ENCODE peak calls at places on chromosomes 13 and 19, in eight cellular contexts. V, K, J, X, U, P, R and F are unnamed samples.

GRCh38 chr13:45055198-45055901 is 65.0 kb upstream of the GTF2F2 start:
- DNase-seq in U (peak), J (peak), K (peak), R (peak), P (no peak), X (peak), V (no peak), F (no peak)

GRCh38 chr13:102597029-102598015 is 536 bp downstream of the TPP2 start:
- DNase-seq in X (peak), V (peak), K (no peak), J (peak), P (no peak), U (peak), R (no peak), F (no peak)

GRCh38 chr19:8161135-8161646 is 11.8 kb upstream of the FBN3 start:
- DNase-seq in V (peak), R (no peak), J (no peak), P (no peak), X (no peak), U (no peak), K (no peak), F (no peak)

GRCh38 chr19:5314012-5314906 is 26.4 kb downstream of the PTPRS start:
- DNase-seq in P (no peak), K (no peak), V (no peak), U (no peak), X (no peak), R (peak), J (peak), F (no peak)

GRCh38 chr19:13965377-13965896 is 13.1 kb downstream of the DCAF15 start:
- DNase-seq in U (no peak), J (no peak), P (no peak), R (no peak), K (no peak), X (no peak), V (no peak), F (no peak)

GRCh38 chr13:38872693-38873092 is 117.9 kb downstream of the STOML3 start:
- DNase-seq in P (no peak), K (no peak), J (peak), U (peak), R (no peak), V (peak), X (peak), F (no peak)

GRCh38 chr13:64130600-64130999 is 2715.0 kb upstream of the PCDH20 start:
- DNase-seq in J (no peak), P (no peak), K (no peak), X (no peak), R (no peak), V (no peak), U (no peak), F (peak)

GRCh38 chr19:16382775-16383543 is 58.3 kb downstream of the KLF2 start:
- DNase-seq in V (peak), X (peak), J (peak), U (peak), K (no peak), P (peak), R (peak), F (peak)

GRCh38 chr19:279231-279630 is 12.0 kb downstream of the PLPP2 start:
- DNase-seq in J (no peak), X (no peak), R (no peak), V (no peak), P (no peak), K (no peak), U (no peak), F (no peak)

GRCh38 chr19:6225232-6225635 is 54.5 kb downstream of the MLLT1 start:
- DNase-seq in K (no peak), J (no peak), V (no peak), X (no peak), R (no peak), P (no peak), U (no peak), F (no peak)

GRCh38 chr13:111893071-111893606 is 173.8 kb upstream of the SOX1 start:
- DNase-seq in P (no peak), J (no peak), U (no peak), R (no peak), V (no peak), X (no peak), K (no peak), F (peak)

GRCh38 chr13:105982219-105982618 is 553.2 kb downstream of the EFNB2 start:
- DNase-seq in V (no peak), J (no peak), U (no peak), X (no peak), K (no peak), P (no peak), R (no peak), F (no peak)

GRCh38 chr19:11659612-11660011 is 62.3 kb downstream of the ZNF627 start:
- DNase-seq in U (no peak), P (no peak), K (no peak), J (no peak), R (peak), V (peak), X (peak), F (no peak)
- TF ChIP-seq CTCF in U (no peak), P (no peak), K (no peak), J (peak), R (no peak), V (peak), X (peak), F (no peak)

DNA sequence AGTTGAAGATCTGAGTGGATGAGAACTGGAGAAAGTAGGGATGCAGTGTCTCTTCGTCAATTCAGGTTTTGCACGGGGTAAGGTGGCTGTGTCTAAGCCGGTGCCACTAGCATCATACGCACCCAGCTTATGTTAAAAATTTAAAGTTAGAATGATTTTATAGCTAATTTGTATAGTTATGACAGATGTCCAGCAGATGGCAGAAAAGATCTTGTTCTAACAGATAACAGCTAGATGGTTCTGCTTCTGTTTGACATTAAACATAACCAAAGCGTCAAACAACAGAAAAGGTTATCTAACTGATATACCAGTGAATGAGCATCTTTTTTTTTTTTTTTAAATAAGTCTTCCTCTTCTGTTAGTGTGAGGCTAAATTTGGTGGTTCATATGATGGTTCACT is 18.8 kb upstream of the EDDM13 start:
- DNase-seq in X (peak), P (no peak), J (peak), R (peak), U (peak), K (peak), V (peak), F (no peak)
- TF ChIP-seq CTCF in X (peak), P (no peak), J (peak), R (peak), U (peak), K (peak), V (peak), F (no peak)

GRCh38 chr19:2589441-2589840 is 113.1 kb downstream of the GNG7 start:
- DNase-seq in K (no peak), J (no peak), U (no peak), R (no peak), P (no peak), X (no peak), V (no peak), F (peak)
- TF ChIP-seq CTCF in K (no peak), J (no peak), U (no peak), R (no peak), P (no peak), X (no peak), V (no peak), F (no peak)

GRCh38 chr13:19864339-19865309 is 1.2 kb upstream of the ZMYM5 start:
- DNase-seq in V (peak), X (peak), J (peak), P (peak), K (no peak), U (no peak), R (no peak), F (peak)
- TF ChIP-seq CTCF in V (peak), X (peak), J (no peak), P (peak), K (peak), U (peak), R (peak), F (peak)